ENCODE peak calls at places on chromosomes 12 and 14, in four cellular contexts. B is WTC11, E is HepG2, U is K562. D is an unnamed sample.

GRCh38 chr12:59382678-59383425 is 213.0 kb upstream of the SLC16A7 start:
- DNase-seq in B (no peak), E (no peak), U (no peak), D (no peak)

GRCh38 chr12:124592050-124592449 is 24.6 kb upstream of the NCOR2 start:
- DNase-seq in B (no peak), E (no peak), U (no peak), D (no peak)

GRCh38 chr12:52362118-52362726 is 5.1 kb downstream of the KRT85 start:
- DNase-seq in B (peak; percentile 57), E (no peak), U (no peak), D (no peak)

GRCh38 chr14:33435911-33436310 is 497.2 kb downstream of the NPAS3 start:
- DNase-seq in B (no peak), E (no peak), U (no peak), D (no peak)

GRCh38 chr14:57182760-57183503 is 85.8 kb downstream of the EXOC5 start:
- DNase-seq in B (peak; percentile 45), E (peak; percentile 15), U (peak; percentile 9), D (peak; percentile 55)

GRCh38 chr12:26119391-26119981 is 5.4 kb downstream of the BHLHE41 start:
- DNase-seq in B (no peak), E (peak; percentile 24), U (no peak), D (peak; percentile 20)

GRCh38 chr14:71363961-71364360 is 456.7 kb downstream of the PCNX1 start:
- DNase-seq in B (no peak), E (no peak), U (no peak), D (no peak)

GRCh38 chr14:96168581-96168980 is 36.1 kb upstream of the BDKRB2 start:
- DNase-seq in B (no peak), E (no peak), U (no peak), D (no peak)

GRCh38 chr12:26100966-26101744 is 23.7 kb downstream of the BHLHE41 start:
- DNase-seq in B (no peak), E (no peak), U (no peak), D (no peak)

GRCh38 chr12:100721193-100721592 is 73.4 kb upstream of the ANO4 start:
- DNase-seq in B (no peak), E (no peak), U (no peak), D (no peak)

GRCh38 chr12:75694891-75695290 is 183.5 kb upstream of the KRR1 start:
- DNase-seq in B (no peak), E (no peak), U (no peak), D (no peak)

GRCh38 chr12:63206494-63206893 is 55.5 kb upstream of the AVPR1A start:
- DNase-seq in B (no peak), E (no peak), U (no peak), D (no peak)

GRCh38 chr12:114391088-114391487 is 14.9 kb downstream of the TBX5 start:
- DNase-seq in B (no peak), E (no peak), U (no peak), D (no peak)

GRCh38 chr12:6092784-6093722 is 31.4 kb downstream of the VWF start:
- DNase-seq in B (no peak), E (no peak), U (no peak), D (no peak)

GRCh38 chr12:111405856-111406473 is at the start of gene SH2B3:
- DNase-seq in B (no peak), E (no peak), U (peak; percentile 53), D (no peak)

GRCh38 chr12:101823039-101823438 is 7.7 kb downstream of the GNPTAB start:
- DNase-seq in B (no peak), E (no peak), U (no peak), D (no peak)

GRCh38 chr12:106149096-106149784 is 10.5 kb upstream of the NUAK1 start:
- DNase-seq in B (no peak), E (no peak), U (peak; percentile 28), D (no peak)

GRCh38 chr14:92731622-92732021 is 16.8 kb downstream of the LGMN start:
- DNase-seq in B (no peak), E (no peak), U (no peak), D (no peak)

GRCh38 chr12:109120557-109120956 is 4.2 kb downstream of the ACACB start:
- DNase-seq in B (no peak), E (no peak), U (no peak), D (no peak)

GRCh38 chr14:24848427-24848826 is 201.5 kb downstream of the STXBP6 start:
- DNase-seq in B (no peak), E (no peak), U (no peak), D (no peak)

GRCh38 chr12:90909069-90909676 is 45.8 kb downstream of the CCER1 start:
- DNase-seq in B (peak; percentile 35), E (peak; percentile 6), U (peak; percentile 4), D (peak; percentile 49)

GRCh38 chr12:118034429-118035193 is 18.1 kb downstream of the RFC5 start:
- DNase-seq in B (peak; percentile 18), E (peak; percentile 56), U (no peak), D (no peak)

GRCh38 chr12:121812921-121813896 is 9.4 kb downstream of the SETD1B start:
- DNase-seq in B (peak; percentile 44), E (no peak), U (no peak), D (no peak)

GRCh38 chr14:77980475-77981321 is 180.8 kb downstream of the ADCK1 start:
- DNase-seq in B (peak; percentile 64), E (no peak), U (no peak), D (no peak)
- TF ChIP-seq ELF4 in B (no peak), E (no peak), U (no peak), D (no peak)

GRCh38 chr12:20097561-20097960 is 270.8 kb upstream of the PDE3A start:
- DNase-seq in B (no peak), E (no peak), U (no peak), D (no peak)
- TF ChIP-seq ELF4 in B (no peak), E (no peak), U (no peak), D (no peak)

GRCh38 chr12:133124674-133125073 is 5.4 kb downstream of the ZNF891 start:
- DNase-seq in B (no peak), E (no peak), U (no peak), D (no peak)
- TF ChIP-seq ELF4 in B (no peak), E (no peak), U (no peak), D (no peak)

DNA sequence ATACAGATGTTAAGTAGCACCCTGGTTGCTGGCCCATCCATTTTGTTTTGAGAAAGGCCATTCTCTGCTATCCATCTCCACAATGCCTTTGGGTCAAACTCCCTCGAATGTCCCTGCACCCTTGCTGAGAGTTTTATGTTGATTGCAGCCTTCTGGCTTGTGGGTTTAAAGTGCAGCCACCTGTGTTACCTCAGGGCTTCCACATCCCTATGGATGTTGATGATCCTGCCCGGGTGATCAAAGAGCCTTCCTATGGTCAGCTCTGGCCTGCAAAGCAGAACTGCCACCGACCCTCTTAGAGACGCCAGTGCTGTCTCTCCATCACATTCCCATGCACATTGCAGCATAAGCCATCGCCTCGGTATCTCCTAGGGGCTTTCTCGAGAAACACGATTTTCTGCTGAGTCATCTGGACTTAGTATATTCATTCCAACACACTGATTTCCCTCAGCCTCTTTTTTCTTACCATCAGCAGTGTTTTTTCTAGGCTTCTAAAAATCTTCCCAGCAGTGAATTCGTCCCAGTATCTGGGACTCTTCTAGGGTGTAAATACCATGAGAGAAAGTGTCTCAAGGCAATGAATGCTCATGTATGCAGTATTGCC is 585.7 kb upstream of the TMEM132C start:
- DNase-seq in B (no peak), E (no peak), U (no peak), D (no peak)
- TF ChIP-seq ELF4 in B (no peak), E (no peak), U (no peak), D (no peak)

GRCh38 chr14:101553931-101554330 is 7.4 kb upstream of the DIO3 start:
- DNase-seq in B (no peak), E (no peak), U (no peak), D (no peak)

GRCh38 chr14:101556566-101557320 is 4.6 kb upstream of the DIO3 start:
- DNase-seq in B (no peak), E (no peak), U (no peak), D (no peak)

GRCh38 chr14:101553393-101553792 is 7.9 kb upstream of the DIO3 start:
- DNase-seq in B (no peak), E (no peak), U (no peak), D (no peak)

GRCh38 chr14:101556131-101556530 is 5.2 kb upstream of the DIO3 start:
- DNase-seq in B (no peak), E (no peak), U (no peak), D (no peak)

DNA sequence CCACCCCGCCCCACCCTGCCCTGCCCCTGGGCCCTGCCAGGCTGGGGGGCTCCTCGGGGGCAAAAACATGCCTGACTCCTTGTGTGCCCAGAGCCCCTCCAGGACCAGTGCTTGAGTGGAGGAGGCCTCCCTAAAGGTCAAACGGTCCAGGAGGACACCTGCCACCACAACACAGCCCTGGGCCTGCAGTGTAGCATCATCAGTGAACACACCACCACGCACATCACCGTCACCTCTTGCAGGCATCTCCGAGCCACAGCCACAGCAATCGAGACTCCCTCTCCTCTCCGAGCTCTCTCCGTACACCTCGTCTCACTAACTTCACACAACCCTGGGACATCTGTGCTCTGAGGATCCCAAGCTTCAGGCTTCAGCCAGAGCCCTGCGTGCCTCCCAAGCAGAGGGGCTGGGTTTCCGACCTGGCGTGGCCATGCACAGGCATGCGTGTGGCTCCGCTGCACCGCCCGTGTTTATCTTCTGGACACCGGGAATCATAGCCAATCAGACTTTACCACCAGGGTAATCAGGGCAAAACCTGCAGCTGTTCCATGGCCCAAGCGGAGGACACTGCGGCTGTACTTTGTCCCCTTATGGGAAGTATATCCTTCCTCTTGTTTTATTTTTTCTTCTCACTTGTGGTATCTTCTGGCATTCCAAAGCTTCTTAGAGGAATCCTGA is 6.2 kb upstream of the DIO3 start:
- DNase-seq in B (no peak), E (peak; percentile 14), U (peak; percentile 16), D (no peak)
- TF ChIP-seq ELF4 in B (no peak), E (no peak), U (no peak), D (no peak)

DNA sequence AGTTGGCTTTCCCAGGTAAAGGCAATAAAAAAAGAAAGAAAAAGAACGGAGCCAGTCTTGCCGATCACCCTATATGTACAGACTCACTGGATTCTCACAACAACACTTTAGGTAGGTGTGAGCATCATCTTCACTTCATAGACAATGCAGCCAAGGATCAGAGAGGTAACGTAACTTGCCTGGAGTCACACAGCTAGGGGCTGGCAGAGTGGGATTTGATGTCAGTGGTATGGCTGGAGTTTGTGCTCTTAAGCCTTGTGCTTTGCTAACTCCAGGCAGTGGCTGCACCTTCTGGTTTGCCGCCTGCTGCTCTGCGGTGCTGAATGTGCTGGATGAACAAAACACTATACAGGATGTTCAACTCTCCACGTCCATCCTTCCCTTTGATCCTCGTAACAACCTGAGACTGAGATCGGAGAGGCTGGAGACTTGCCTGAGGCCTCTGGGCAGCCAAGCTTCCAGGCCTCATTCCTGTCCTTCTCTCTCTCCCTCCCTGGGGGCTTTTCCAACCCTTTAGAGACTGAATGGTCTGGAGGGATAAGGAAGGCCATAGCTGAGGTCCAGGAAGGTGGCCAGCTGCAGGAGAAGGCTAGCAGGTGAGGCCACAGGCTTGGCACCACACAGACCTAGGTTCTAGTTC is 8.1 kb downstream of the ISM2 start:
- DNase-seq in B (no peak), E (no peak), U (no peak), D (no peak)
- TF ChIP-seq ELF4 in B (no peak), E (no peak), U (no peak), D (no peak)